ENCODE peak calls at places on chromosomes 12 and 14, in nine cellular contexts. C is HCT116; O is astrocyte of the cerebellum; K is endodermal cell; B is esophagus squamous epithelium; Y is lower leg skin; Q is effector memory CD4-positive, alpha-beta T cell; F is mesendoderm; Z is GM23338. T is an unnamed sample.

GRCh38 chr12:109153711-109154434 is 37.5 kb downstream of the ACACB start:
- DNase-seq in Y (peak), F (peak), Z (peak), O (no peak), C (no peak), Q (no peak), K (peak), B (no peak), T (no peak)

GRCh38 chr14:63770187-63770807 is 42.4 kb upstream of the SGPP1 start:
- DNase-seq in B (no peak), C (peak), O (peak), Y (no peak), Q (peak), F (peak), Z (peak), K (peak), T (peak)

GRCh38 chr12:71476513-71476912 is 36.9 kb downstream of the LGR5 start:
- DNase-seq in Y (no peak), B (no peak), O (peak), F (no peak), Q (no peak), K (no peak), C (no peak), Z (no peak), T (no peak)

GRCh38 chr12:66188584-66189475 is at the start of gene IRAK3:
- DNase-seq in B (peak), Q (no peak), C (no peak), Z (peak), K (peak), Y (peak), O (no peak), F (peak), T (peak)

GRCh38 chr12:22678175-22678574 is 53.2 kb downstream of the ETNK1 start:
- DNase-seq in O (no peak), B (no peak), K (no peak), F (no peak), Q (no peak), Y (no peak), Z (no peak), C (no peak), T (no peak)

GRCh38 chr12:52015393-52016081 is 8.8 kb downstream of the TAMALIN start:
- DNase-seq in Z (no peak), F (no peak), C (no peak), K (peak), O (no peak), B (no peak), Q (no peak), Y (no peak), T (no peak)

GRCh38 chr14:80653951-80654350 is 287.6 kb downstream of the CEP128 start:
- DNase-seq in Y (no peak), C (no peak), O (no peak), F (peak), Q (no peak), Z (no peak), K (no peak), B (no peak), T (no peak)

GRCh38 chr12:102596687-102597086 is 116.3 kb upstream of the IGF1 start:
- DNase-seq in C (no peak), B (no peak), K (no peak), Q (no peak), Y (no peak), O (no peak), F (no peak), Z (no peak), T (no peak)

GRCh38 chr14:45650754-45651153 is 397.8 kb upstream of the MIS18BP1 start:
- DNase-seq in O (no peak), B (no peak), K (no peak), Y (no peak), C (no peak), Q (no peak), Z (peak), F (no peak), T (no peak)

GRCh38 chr12:10140001-10140400 is 10.0 kb upstream of the CLEC7A start:
- DNase-seq in B (no peak), O (peak), F (peak), Q (no peak), Z (peak), C (peak), Y (no peak), K (peak), T (peak)

GRCh38 chr14:72401632-72402428 is 469.6 kb downstream of the RGS6 start:
- DNase-seq in C (no peak), K (no peak), F (no peak), B (no peak), Z (no peak), Y (no peak), Q (no peak), O (no peak), T (no peak)

GRCh38 chr12:20567413-20567812 is 127.7 kb upstream of the SLCO1C1 start:
- DNase-seq in B (no peak), Q (no peak), K (no peak), F (no peak), Z (no peak), O (no peak), Y (no peak), C (no peak), T (no peak)

GRCh38 chr14:31960039-31960438 is 117.1 kb upstream of the ARHGAP5 start:
- DNase-seq in K (no peak), O (no peak), Z (no peak), C (no peak), F (no peak), Q (no peak), B (no peak), Y (no peak), T (no peak)

GRCh38 chr12:31369712-31370521 is 44.0 kb upstream of the SINHCAF start:
- DNase-seq in O (no peak), Z (peak), K (peak), B (no peak), Q (no peak), C (no peak), F (peak), Y (no peak), T (no peak)

GRCh38 chr12:11780521-11781101 is 131.1 kb downstream of the ETV6 start:
- DNase-seq in O (no peak), C (no peak), Q (no peak), Y (no peak), B (no peak), K (no peak), F (no peak), Z (no peak), T (no peak)

GRCh38 chr14:27995688-27996087 is 770.9 kb upstream of the FOXG1 start:
- DNase-seq in B (no peak), C (no peak), F (no peak), K (no peak), Y (no peak), O (no peak), Z (peak), Q (no peak), T (no peak)

GRCh38 chr12:128797119-128798118 is 26.3 kb downstream of the SLC15A4 start:
- DNase-seq in C (no peak), Y (no peak), Q (no peak), O (peak), Z (no peak), B (no peak), F (peak), K (no peak), T (no peak)

GRCh38 chr12:67981236-67982164 is 7.7 kb upstream of the IFNG-AS1 start:
- DNase-seq in Z (no peak), F (peak), Q (no peak), C (peak), K (no peak), O (peak), B (no peak), Y (no peak), T (no peak)

GRCh38 chr12:31588976-31589375 is 2.0 kb downstream of the DENND5B start:
- DNase-seq in Z (no peak), K (no peak), B (no peak), O (no peak), Q (no peak), Y (no peak), C (no peak), F (no peak), T (no peak)

GRCh38 chr12:98345308-98345876 is 170.0 kb upstream of the TMPO start:
- DNase-seq in F (peak), C (no peak), Z (no peak), K (no peak), O (no peak), Y (no peak), Q (no peak), B (no peak), T (no peak)

GRCh38 chr12:39112064-39112463 is 206.7 kb upstream of the CPNE8 start:
- DNase-seq in K (no peak), O (no peak), F (no peak), C (no peak), B (no peak), Y (no peak), Q (no peak), Z (no peak), T (peak)

GRCh38 chr12:68414988-68415387 is 82.8 kb upstream of the MDM1 start:
- DNase-seq in Z (no peak), Q (no peak), B (no peak), C (no peak), K (no peak), O (no peak), Y (no peak), F (no peak), T (no peak)

GRCh38 chr12:92462527-92462926 is 240.3 kb upstream of the PLEKHG7 start:
- DNase-seq in B (no peak), Z (no peak), K (no peak), F (no peak), Q (no peak), C (no peak), O (no peak), Y (no peak), T (no peak)

GRCh38 chr14:29390046-29390841 is 537.4 kb downstream of the PRKD1 start:
- DNase-seq in F (peak), O (no peak), Y (no peak), C (no peak), Q (no peak), Z (peak), K (peak), B (no peak), T (no peak)

GRCh38 chr12:65926119-65927004 is 102.1 kb downstream of the HMGA2 start:
- DNase-seq in F (peak), O (no peak), K (peak), C (no peak), Y (no peak), B (no peak), Z (peak), Q (no peak), T (no peak)

GRCh38 chr14:54209501-54210231 is 187.1 kb upstream of the CDKN3 start:
- DNase-seq in F (no peak), O (no peak), Z (no peak), B (no peak), K (no peak), Y (no peak), C (no peak), Q (no peak), T (no peak)

GRCh38 chr12:52074006-52074405 is 4.2 kb downstream of the ATG101 start:
- DNase-seq in C (no peak), Q (no peak), Z (no peak), F (no peak), Y (no peak), B (no peak), O (no peak), K (no peak), T (no peak)

GRCh38 chr12:88309546-88309945 is 167.4 kb downstream of the TMTC3 start:
- DNase-seq in O (no peak), F (no peak), K (no peak), B (no peak), Y (no peak), C (no peak), Z (no peak), Q (no peak), T (no peak)

GRCh38 chr14:100578552-100578951 is 8.7 kb downstream of the BEGAIN start:
- DNase-seq in K (no peak), B (no peak), F (no peak), Y (peak), O (no peak), Q (no peak), C (no peak), Z (no peak), T (no peak)

GRCh38 chr12:121773011-121773777 is 20.3 kb downstream of the RHOF start:
- DNase-seq in Q (peak), F (peak), Y (no peak), B (no peak), C (peak), K (peak), O (no peak), Z (peak), T (peak)

GRCh38 chr12:16610006-16610520 is 4.1 kb upstream of the LMO3 start:
- DNase-seq in Q (no peak), B (no peak), C (no peak), Z (no peak), Y (no peak), O (no peak), K (peak), F (peak), T (no peak)

GRCh38 chr12:16609140-16609539 is 3.2 kb upstream of the LMO3 start:
- DNase-seq in F (no peak), K (no peak), B (no peak), Z (no peak), C (no peak), Y (no peak), Q (no peak), O (no peak), T (no peak)

GRCh38 chr12:16607895-16608294 is 1.9 kb upstream of the LMO3 start:
- DNase-seq in C (no peak), K (no peak), Y (no peak), B (no peak), F (no peak), Z (no peak), Q (no peak), O (no peak), T (no peak)

GRCh38 chr12:16606936-16607335 is 974 bp upstream of the LMO3 start:
- DNase-seq in Z (peak), K (peak), F (peak), C (no peak), O (no peak), B (no peak), Q (no peak), Y (no peak), T (no peak)

DNA sequence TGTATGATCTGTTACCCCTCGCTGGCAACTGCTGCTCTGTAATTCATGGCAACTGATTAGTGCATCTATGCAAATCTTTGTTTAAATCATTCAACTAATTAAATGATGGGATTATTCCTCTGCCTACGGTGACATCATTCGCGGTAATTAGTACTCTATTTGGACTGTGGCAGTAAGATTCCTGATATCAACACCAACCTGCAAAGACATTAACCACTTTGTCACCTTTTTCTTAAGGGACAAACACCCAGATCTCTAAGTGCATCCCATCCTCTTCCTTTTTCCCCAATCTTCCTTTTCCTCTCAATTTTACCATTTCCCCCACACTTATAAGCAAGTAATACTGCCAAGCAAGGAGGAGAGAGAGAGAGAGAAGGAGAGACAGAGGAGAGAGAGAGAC is 2.4 kb upstream of the LMO3 start:
- DNase-seq in B (no peak), C (no peak), K (no peak), F (peak), Y (no peak), Z (no peak), O (no peak), Q (no peak), T (no peak)
- H3K4me3 ChIP-seq in B (no peak), C (no peak), K (no peak), F (no peak), Y (no peak), Z (peak), O (no peak), Q (no peak), T (peak)

GRCh38 chr12:989751-990278 is 1.2 kb upstream of the ERC1 start:
- DNase-seq in K (peak), B (no peak), Z (no peak), F (peak), Q (no peak), Y (no peak), C (no peak), O (peak), T (peak)

GRCh38 chr12:990649-991349 is at the start of gene ERC1:
- DNase-seq in C (peak), K (peak), B (peak), O (peak), Z (peak), Q (peak), Y (peak), F (peak), T (peak)

GRCh38 chr12:991350-992278 is 591 bp downstream of the ERC1 start:
- DNase-seq in K (peak), C (no peak), Y (peak), F (peak), Z (peak), B (no peak), Q (no peak), O (no peak), T (peak)

GRCh38 chr12:990308-990648 is 745 bp upstream of the ERC1 start:
- DNase-seq in Y (peak), C (no peak), Z (peak), Q (no peak), O (peak), B (no peak), F (peak), K (peak), T (peak)

DNA sequence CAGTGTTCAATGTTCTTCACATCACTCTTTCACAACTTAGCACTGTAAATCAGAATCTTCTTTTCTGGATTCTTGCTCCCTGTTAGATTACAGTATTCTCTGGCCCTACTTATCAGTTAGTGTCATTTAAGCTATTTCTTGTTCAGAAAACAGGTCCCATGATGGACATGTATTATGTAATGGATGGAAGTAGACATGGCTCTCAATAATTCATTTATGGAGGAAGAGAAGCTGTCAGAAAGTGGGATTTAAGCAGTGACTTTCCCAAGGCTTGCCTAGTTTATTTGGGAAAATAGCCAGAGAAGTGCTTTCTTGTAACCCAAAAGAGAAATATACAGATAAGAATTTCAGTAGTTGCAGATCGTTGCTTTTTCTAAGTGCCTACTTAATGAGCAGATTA is 1.6 kb downstream of the ERC1 start:
- DNase-seq in O (no peak), Z (no peak), Q (no peak), B (no peak), Y (no peak), C (no peak), K (no peak), F (no peak), T (no peak)
- H3K4me3 ChIP-seq in O (no peak), Z (peak), Q (no peak), B (peak), Y (no peak), C (no peak), K (peak), F (no peak), T (peak)

GRCh38 chr12:105092336-105092735 is 8.1 kb upstream of the ALDH1L2 start:
- DNase-seq in F (peak), Z (peak), Y (no peak), C (no peak), O (no peak), B (no peak), Q (no peak), K (peak), T (no peak)
- H3K4me3 ChIP-seq in F (no peak), Z (peak), Y (no peak), C (no peak), O (no peak), B (peak), Q (no peak), K (peak), T (no peak)

GRCh38 chr12:1972856-1973317 is 31.4 kb downstream of the DCP1B start:
- DNase-seq in Y (no peak), K (no peak), B (no peak), C (no peak), Z (no peak), O (no peak), Q (no peak), F (no peak), T (no peak)
- H3K4me3 ChIP-seq in Y (no peak), K (no peak), B (peak), C (no peak), Z (no peak), O (no peak), Q (no peak), F (no peak), T (no peak)

GRCh38 chr14:33307691-33308369 is 369.2 kb downstream of the NPAS3 start:
- DNase-seq in K (no peak), Y (peak), Z (peak), Q (no peak), C (no peak), B (no peak), O (peak), F (no peak), T (no peak)
- H3K4me3 ChIP-seq in K (no peak), Y (no peak), Z (no peak), Q (no peak), C (no peak), B (peak), O (peak), F (no peak), T (no peak)

DNA sequence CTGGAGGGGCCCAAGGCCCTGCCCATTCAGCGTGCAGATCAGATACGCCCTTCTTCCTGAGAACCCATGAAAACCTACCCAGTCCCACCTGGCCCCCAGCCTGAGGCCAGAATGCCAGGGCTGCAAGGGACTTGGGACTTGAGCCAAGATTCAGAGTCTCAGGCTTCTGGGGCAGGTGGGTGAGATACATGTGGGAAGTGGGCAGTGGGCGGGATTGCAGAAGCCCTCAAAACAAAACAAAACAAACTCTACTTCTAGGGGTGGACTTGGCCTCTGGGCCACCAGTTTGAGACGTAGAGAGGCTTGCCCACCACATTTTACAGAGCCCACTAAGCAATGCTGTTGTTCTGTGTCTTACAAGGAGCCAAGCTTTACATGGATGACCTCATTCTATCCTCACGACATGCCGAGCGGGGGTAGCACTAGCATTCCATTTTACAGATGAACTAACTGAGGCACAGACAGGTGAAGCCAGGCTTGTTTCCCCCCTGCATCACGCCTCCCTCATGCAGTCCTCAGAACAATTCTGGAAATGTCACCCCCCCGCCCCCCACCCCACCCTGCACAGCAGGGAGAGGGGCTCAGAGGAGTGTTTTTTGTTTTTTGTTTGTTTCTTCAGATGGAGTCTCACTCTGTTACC is 1.7 kb downstream of the SLC8B1 start:
- DNase-seq in F (no peak), K (no peak), Q (no peak), C (no peak), O (no peak), B (no peak), Y (no peak), Z (no peak), T (no peak)
- H3K4me3 ChIP-seq in F (no peak), K (no peak), Q (no peak), C (peak), O (no peak), B (peak), Y (no peak), Z (no peak), T (no peak)

T was measured in WERI-Rb-1.